ENCODE peak calls at places on chromosomes 16 and 17, in five cellular contexts. T, Z, N, W and F are unnamed samples. For H3K9me3, the result is how much of the 10 kb centered on the place peaks cover.

GRCh38 chr16:70746708-70747424 is 54.1 kb downstream of the VAC14 start:
- DNase-seq in T (peak), Z (no peak), N (no peak), W (peak), F (peak)

GRCh38 chr17:4800462-4801185 is 1.5 kb downstream of the C17orf114 start:
- DNase-seq in T (no peak), Z (no peak), N (no peak), W (peak), F (no peak)

GRCh38 chr16:81652798-81653505 is 126.1 kb upstream of the PLCG2 start:
- DNase-seq in T (no peak), Z (peak), N (peak), W (no peak), F (no peak)

GRCh38 chr17:40596261-40596919 is 31.1 kb upstream of the CCR7 start:
- DNase-seq in T (no peak), Z (no peak), N (peak), W (no peak), F (peak)

GRCh38 chr17:72498671-72499210 is 377.9 kb downstream of the SOX9 start:
- DNase-seq in T (no peak), Z (no peak), N (no peak), W (no peak), F (no peak)

GRCh38 chr17:38464251-38464722 is 36.0 kb downstream of the ARHGAP23 start:
- DNase-seq in T (no peak), Z (no peak), N (no peak), W (peak), F (no peak)

GRCh38 chr16:77571463-77571862 is 136.6 kb upstream of the ADAMTS18 start:
- DNase-seq in T (no peak), Z (no peak), N (no peak), W (no peak), F (no peak)

GRCh38 chr16:27209591-27209990 is 6.3 kb downstream of the KDM8 start:
- DNase-seq in T (no peak), Z (no peak), N (no peak), W (no peak), F (no peak)

GRCh38 chr17:40307001-40307690 is 1.8 kb upstream of the RARA start:
- DNase-seq in T (no peak), Z (peak), N (peak), W (no peak), F (no peak)

GRCh38 chr17:66960623-66961022 is 3.9 kb upstream of the CACNG4 start:
- DNase-seq in T (no peak), Z (no peak), N (no peak), W (no peak), F (no peak)

GRCh38 chr16:65622161-65622560 is 500.3 kb upstream of the CDH11 start:
- DNase-seq in T (no peak), Z (no peak), N (no peak), W (no peak), F (no peak)

GRCh38 chr17:50948711-50949110 is 82.6 kb upstream of the TOB1 start:
- DNase-seq in T (no peak), Z (no peak), N (no peak), W (peak), F (no peak)

GRCh38 chr16:10619271-10619849 is 39.0 kb upstream of the EMP2 start:
- DNase-seq in T (peak), Z (peak), N (peak), W (peak), F (no peak)

GRCh38 chr16:35574011-35574410 is 2114.6 kb downstream of the TP53TG3F start:
- DNase-seq in T (no peak), Z (no peak), N (no peak), W (no peak), F (no peak)
- H3K9me3 ChIP-seq in T (under half), Z (under half), N (half or more), W (under half), F (under half)

DNA sequence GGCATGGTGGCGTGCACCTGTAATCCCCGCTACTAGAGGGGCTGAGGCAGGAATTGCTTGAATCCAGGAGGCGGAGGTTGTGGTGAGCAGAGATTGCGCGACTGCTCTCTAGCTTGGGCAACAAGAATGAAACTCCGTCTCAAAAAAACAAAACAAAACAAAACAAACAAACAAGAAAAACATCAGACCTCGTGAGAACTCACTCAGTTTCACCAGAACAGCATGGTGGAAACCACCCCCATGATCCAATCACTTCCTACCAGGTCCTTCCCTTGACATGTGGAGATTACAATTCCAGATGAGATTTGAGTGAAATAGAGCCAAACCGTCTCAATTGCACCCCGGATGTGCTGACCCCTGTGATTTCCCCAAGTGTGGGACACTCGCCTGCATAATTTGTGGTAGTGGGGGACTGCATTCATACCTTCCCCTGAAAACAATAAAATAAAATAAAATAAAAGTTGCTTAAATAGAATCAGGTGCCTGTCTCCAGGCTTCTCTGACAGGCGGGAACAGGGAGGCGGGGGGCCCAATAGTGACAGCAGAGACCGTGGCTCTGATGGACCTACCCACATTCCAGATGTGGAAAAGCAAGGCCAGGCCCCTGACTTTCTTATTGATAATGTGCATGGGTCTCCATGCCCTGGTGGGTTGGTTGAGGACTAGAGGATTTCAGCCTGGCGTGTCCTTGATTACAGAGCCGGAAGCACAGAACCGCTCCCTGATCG is 13.1 kb downstream of the ZSCAN10 start:
- DNase-seq in T (no peak), Z (no peak), N (no peak), W (peak), F (no peak)
- H3K4me3 ChIP-seq in T (peak), Z (no peak), N (no peak), W (peak), F (peak)

GRCh38 chr16:88283596-88283995 is 99.2 kb upstream of the ZNF469 start:
- DNase-seq in T (no peak), Z (no peak), N (no peak), W (no peak), F (no peak)
- H3K9me3 ChIP-seq in T (under half), Z (under half), N (under half), W (under half), F (under half)

GRCh38 chr16:87608400-87608985 is 6.2 kb downstream of the JPH3 start:
- DNase-seq in T (no peak), Z (peak), N (peak), W (peak), F (no peak)

GRCh38 chr16:87607871-87608270 is 5.6 kb downstream of the JPH3 start:
- DNase-seq in T (no peak), Z (no peak), N (no peak), W (no peak), F (no peak)

GRCh38 chr16:87610026-87610425 is 7.7 kb downstream of the JPH3 start:
- DNase-seq in T (no peak), Z (no peak), N (no peak), W (no peak), F (no peak)

GRCh38 chr16:87604572-87605135 is 2.3 kb downstream of the JPH3 start:
- DNase-seq in T (no peak), Z (no peak), N (no peak), W (no peak), F (no peak)

DNA sequence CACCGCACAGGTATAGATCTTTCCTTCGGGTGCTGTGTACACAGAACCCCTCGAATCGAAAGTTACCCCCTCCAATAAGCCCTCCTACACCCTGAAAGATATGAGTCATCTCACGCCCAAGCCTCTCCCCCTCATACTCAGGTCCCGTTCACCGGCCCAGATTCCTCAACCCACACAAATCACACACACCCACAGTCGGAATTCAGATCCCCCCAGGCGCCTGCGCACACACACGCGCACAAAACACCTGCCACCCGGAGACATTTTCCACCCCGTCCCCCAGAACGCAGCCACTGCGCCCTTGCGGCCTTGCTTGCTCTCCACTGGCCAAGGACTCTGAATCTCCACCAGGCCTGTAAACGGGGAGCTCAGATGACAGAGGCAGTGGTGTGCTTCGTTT is 4.9 kb downstream of the JPH3 start:
- DNase-seq in T (no peak), Z (no peak), N (no peak), W (no peak), F (no peak)
- H3K4me3 ChIP-seq in T (no peak), Z (no peak), N (no peak), W (no peak), F (no peak)

GRCh38 chr16:35234679-35235078 is 1775.3 kb downstream of the TP53TG3F start:
- DNase-seq in T (no peak), Z (no peak), N (no peak), W (no peak), F (no peak)
- H3K9me3 ChIP-seq in T (under half), Z (under half), N (half or more), W (under half), F (under half)

DNA sequence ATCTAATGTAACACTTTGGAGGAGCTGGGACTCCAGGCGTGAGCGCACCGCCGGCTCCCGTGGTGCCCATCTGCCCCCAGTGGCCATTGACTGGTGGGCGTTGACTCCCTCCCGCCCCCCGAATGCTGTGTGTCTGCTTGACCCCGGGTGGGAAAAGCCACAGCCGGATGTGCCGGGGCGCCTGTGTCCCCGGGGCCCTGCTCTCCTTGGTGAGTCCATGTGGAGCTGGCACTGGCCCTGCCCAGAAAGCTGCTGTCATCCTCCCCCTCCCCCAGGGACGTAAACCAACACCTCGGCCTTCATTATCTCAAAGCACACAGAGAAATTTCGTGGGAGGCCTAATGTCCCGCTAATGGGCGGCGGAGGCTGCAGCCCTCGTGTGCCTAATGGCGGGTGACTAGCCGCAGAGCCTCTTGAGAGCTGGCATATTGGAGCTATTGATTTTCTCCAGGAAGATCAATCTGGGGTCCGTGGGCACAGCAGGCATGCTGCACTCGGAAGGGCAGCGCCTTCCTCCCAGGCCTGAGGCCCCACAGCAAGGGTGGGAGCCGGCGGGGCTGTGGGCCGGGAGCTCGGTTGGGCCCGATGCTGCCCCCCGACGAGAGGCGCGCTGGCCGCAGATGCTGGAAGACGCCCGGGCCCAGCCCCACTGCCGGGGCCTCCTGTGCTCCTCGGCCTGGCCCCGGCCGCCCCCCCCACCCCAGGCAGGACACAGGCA is 4.0 kb upstream of the PERCC1 start:
- DNase-seq in T (no peak), Z (no peak), N (no peak), W (no peak), F (no peak)
- H3K4me3 ChIP-seq in T (no peak), Z (no peak), N (no peak), W (no peak), F (no peak)

GRCh38 chr17:43349142-43349541 is 49.7 kb upstream of the ARL4D start:
- DNase-seq in T (no peak), Z (no peak), N (peak), W (no peak), F (no peak)
- H3K9me3 ChIP-seq in T (under half), Z (under half), N (half or more), W (under half), F (under half)

GRCh38 chr17:61459434-61459809 is 7.2 kb downstream of the TBX4 start:
- DNase-seq in T (no peak), Z (no peak), N (no peak), W (no peak), F (no peak)

GRCh38 chr17:61458491-61459433 is 6.5 kb downstream of the TBX4 start:
- DNase-seq in T (no peak), Z (no peak), N (peak), W (no peak), F (peak)

GRCh38 chr17:61456688-61457225 is 4.5 kb downstream of the TBX4 start:
- DNase-seq in T (no peak), Z (peak), N (peak), W (no peak), F (peak)

GRCh38 chr17:61457226-61457983 is 5.2 kb downstream of the TBX4 start:
- DNase-seq in T (no peak), Z (peak), N (peak), W (no peak), F (peak)

GRCh38 chr17:61458000-61458399 is 5.8 kb downstream of the TBX4 start:
- DNase-seq in T (no peak), Z (no peak), N (no peak), W (no peak), F (peak)
- H3K4me3 ChIP-seq in T (no peak), Z (peak), N (peak), W (no peak), F (peak)

GRCh38 chr16:79639576-79640311 is 39.2 kb upstream of the MAF start:
- DNase-seq in T (no peak), Z (no peak), N (no peak), W (no peak), F (no peak)
- H3K9me3 ChIP-seq in T (under half), Z (under half), N (under half), W (under half), F (under half)